ENCODE peak calls at places on chromosome 6, in nine cellular contexts. E, N, O, D, X, U, Z, Y and S are unnamed samples.

GRCh38 chr6:100175814-100176275 is 181.8 kb upstream of the MCHR2 start:
- DNase-seq in E (peak), N (no peak), O (no peak), D (no peak), X (no peak), U (no peak), Z (peak), Y (peak), S (no peak)

GRCh38 chr6:40550096-40550731 is 37.0 kb downstream of the LRFN2 start:
- DNase-seq in E (peak), N (no peak), O (peak), D (peak), X (no peak), U (no peak), Z (peak), Y (peak), S (peak)

GRCh38 chr6:8059129-8059528 is 5.1 kb downstream of the BLOC1S5 start:
- DNase-seq in E (peak), N (no peak), O (no peak), D (no peak), X (no peak), U (no peak), Z (no peak), Y (no peak), S (peak)

GRCh38 chr6:166751051-166751595 is 124.1 kb upstream of the RPS6KA2 start:
- DNase-seq in E (no peak), N (no peak), O (peak), D (no peak), X (no peak), U (no peak), Z (no peak), Y (no peak), S (peak)

GRCh38 chr6:28948782-28949486 is 25.1 kb upstream of the TRIM27 start:
- DNase-seq in E (no peak), N (no peak), O (no peak), D (no peak), X (no peak), U (no peak), Z (no peak), Y (no peak), S (no peak)

GRCh38 chr6:80250391-80250997 is 144.0 kb downstream of the BCKDHB start:
- DNase-seq in E (no peak), N (no peak), O (no peak), D (no peak), X (no peak), U (no peak), Z (no peak), Y (no peak), S (no peak)

GRCh38 chr6:40956871-40957270 is 82.2 kb downstream of the UNC5CL start:
- DNase-seq in E (peak), N (no peak), O (no peak), D (no peak), X (no peak), U (no peak), Z (peak), Y (no peak), S (no peak)

GRCh38 chr6:70299456-70299855 is 3.4 kb downstream of the COL9A1 start:
- DNase-seq in E (no peak), N (no peak), O (no peak), D (no peak), X (no peak), U (no peak), Z (no peak), Y (no peak), S (no peak)

GRCh38 chr6:30465582-30466306 is 23.6 kb upstream of the HLA-E start:
- DNase-seq in E (no peak), N (no peak), O (no peak), D (no peak), X (no peak), U (no peak), Z (no peak), Y (no peak), S (no peak)

GRCh38 chr6:35427435-35427834 is 24.7 kb upstream of the FANCE start:
- DNase-seq in E (no peak), N (no peak), O (no peak), D (no peak), X (no peak), U (no peak), Z (no peak), Y (no peak), S (no peak)

GRCh38 chr6:132063204-132063603 is 112.0 kb upstream of the CCN2 start:
- DNase-seq in E (no peak), N (no peak), O (no peak), D (no peak), X (peak), U (no peak), Z (no peak), Y (no peak), S (no peak)

GRCh38 chr6:151010111-151010510 is 144.6 kb downstream of the MTHFD1L start:
- DNase-seq in E (no peak), N (no peak), O (no peak), D (no peak), X (no peak), U (no peak), Z (no peak), Y (no peak), S (no peak)

GRCh38 chr6:27505209-27506027 is 32.5 kb upstream of the ZNF184 start:
- DNase-seq in E (peak), N (peak), O (peak), D (peak), X (no peak), U (peak), Z (peak), Y (no peak), S (peak)